ENCODE peak calls at places on chromosomes 12 and 14, in nine cellular contexts. S is fibroblast of pulmonary artery, Q is heart left ventricle, K is AG09309, L is cardiac fibroblast, A is A549, Y is astrocyte of the cerebellum, W is ovary, X is mucosa of descending colon. O is an unnamed sample.

GRCh38 chr14:51521764-51522163 is 129.9 kb upstream of the FRMD6 start:
- DNase-seq in S (peak; percentile 42), Q (no peak), K (peak; percentile 65), L (peak; percentile 45), A (no peak), Y (peak; percentile 32), W (no peak), X (no peak), O (peak; percentile 58)

GRCh38 chr14:62957562-62957961 is 87.7 kb downstream of the KCNH5 start:
- DNase-seq in S (peak; percentile 65), Q (no peak), K (peak; percentile 7), L (peak; percentile 56), A (no peak), Y (peak; percentile 98), W (no peak), X (no peak), O (peak; percentile 92)

GRCh38 chr12:90174198-90174510 is 465.5 kb upstream of the ATP2B1 start:
- DNase-seq in S (no peak), Q (no peak), K (no peak), L (no peak), A (no peak), Y (peak; percentile 45), W (no peak), X (no peak), O (no peak)

GRCh38 chr12:62785941-62786559 is 148.9 kb downstream of the PPM1H start:
- DNase-seq in S (peak; percentile 95), Q (peak; percentile 53), K (peak; percentile 89), L (peak; percentile 92), A (peak; percentile 82), Y (peak; percentile 73), W (no peak), X (no peak), O (peak; percentile 95)

GRCh38 chr12:51683763-51684357 is 92.8 kb downstream of the SCN8A start:
- DNase-seq in S (peak; percentile 74), Q (no peak), K (peak; percentile 31), L (peak; percentile 71), A (no peak), Y (peak; percentile 26), W (no peak), X (peak; percentile 24), O (peak; percentile 56)

GRCh38 chr12:65171073-65171472 is 1.7 kb downstream of the LEMD3 start:
- DNase-seq in S (peak; percentile 24), Q (no peak), K (no peak), L (no peak), A (no peak), Y (no peak), W (no peak), X (no peak), O (no peak)

GRCh38 chr14:99572173-99572999 is 31.6 kb downstream of the CCDC85C start:
- DNase-seq in S (no peak), Q (peak; percentile 65), K (no peak), L (no peak), A (no peak), Y (no peak), W (no peak), X (peak; percentile 80), O (no peak)

GRCh38 chr12:64674367-64674922 is 64.2 kb downstream of the RASSF3 start:
- DNase-seq in S (no peak), Q (no peak), K (no peak), L (no peak), A (no peak), Y (no peak), W (no peak), X (no peak), O (no peak)

GRCh38 chr12:122013792-122014590 is 7.7 kb upstream of the BCL7A start:
- DNase-seq in S (no peak), Q (no peak), K (no peak), L (no peak), A (no peak), Y (no peak), W (no peak), X (no peak), O (no peak)

GRCh38 chr14:56812364-56813103 is 2.3 kb upstream of the OTX2 start:
- DNase-seq in S (no peak), Q (no peak), K (no peak), L (no peak), A (no peak), Y (no peak), W (no peak), X (no peak), O (no peak)

GRCh38 chr12:81998761-81999378 is 239.7 kb upstream of the PPFIA2 start:
- DNase-seq in S (peak; percentile 23), Q (no peak), K (no peak), L (peak; percentile 28), A (no peak), Y (peak; percentile 77), W (no peak), X (no peak), O (no peak)

DNA sequence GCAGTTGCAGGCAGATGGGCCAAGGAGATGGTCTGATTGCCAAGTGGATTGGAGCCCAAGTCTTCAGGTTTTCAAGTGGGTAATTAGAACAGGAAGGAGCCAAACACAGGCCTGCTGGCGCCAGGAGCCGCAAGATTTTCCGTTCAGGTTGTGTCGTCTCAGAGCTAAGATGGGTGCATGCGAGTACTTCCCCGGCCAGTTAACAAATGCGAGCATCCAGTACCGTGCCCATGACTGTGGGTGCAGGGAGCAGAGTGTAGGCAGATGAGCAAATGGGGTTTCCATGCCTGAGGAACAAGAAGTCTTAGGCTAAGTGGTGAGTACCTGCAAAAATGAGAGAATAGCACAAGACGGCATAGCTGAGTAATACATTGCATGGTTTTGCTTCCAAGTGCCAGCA is 90.5 kb downstream of the CHST11 start:
- DNase-seq in S (no peak), Q (no peak), K (no peak), L (no peak), A (no peak), Y (no peak), W (no peak), X (no peak), O (no peak)
- TF ChIP-seq CTCF in S (no peak), Q (no peak), K (no peak), L (no peak), A (no peak), Y (no peak), W (no peak), X (no peak), O (no peak)

DNA sequence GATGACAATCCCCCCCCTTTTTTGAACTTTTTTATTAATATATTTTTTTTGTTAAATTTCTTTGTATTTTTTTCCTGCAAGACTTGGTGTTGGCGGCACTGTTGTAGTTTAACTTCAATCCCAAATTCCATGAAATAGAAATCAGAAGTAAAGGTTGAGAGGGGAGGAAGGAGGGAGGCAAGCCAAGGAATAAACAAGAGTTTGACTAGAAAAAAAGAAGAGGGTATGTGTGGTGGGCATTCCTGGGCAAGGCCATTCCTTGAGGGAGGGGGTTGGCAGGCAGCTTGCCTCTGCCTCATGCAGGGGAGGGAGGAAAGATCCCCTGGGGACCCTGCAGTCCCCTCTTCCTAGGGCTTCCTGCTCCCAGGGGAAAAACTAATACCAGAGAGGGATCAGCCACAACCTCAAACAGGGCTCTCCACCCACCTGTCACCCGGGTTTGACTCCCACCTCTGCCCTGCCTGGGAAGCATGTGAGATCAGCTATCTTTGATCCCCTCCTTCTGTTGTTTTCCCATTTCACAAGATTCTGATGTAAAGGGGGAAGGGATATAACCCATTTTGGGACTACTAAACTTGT is 519 bp upstream of the AP1G2 start:
- DNase-seq in S (no peak), Q (no peak), K (no peak), L (no peak), A (no peak), Y (no peak), W (no peak), X (no peak), O (no peak)
- H3K4me3 ChIP-seq in S (peak overlapping the region; percentile 74), Q (peak overlapping the region; percentile 61), K (no peak overlapping the region), L (peak overlapping the region; percentile 64), A (peak overlapping the region; percentile 62), Y (peak overlapping the region; percentile 67), W (peak overlapping the region; percentile 73), X (no peak overlapping the region), O (peak overlapping the region; percentile 65)

DNA sequence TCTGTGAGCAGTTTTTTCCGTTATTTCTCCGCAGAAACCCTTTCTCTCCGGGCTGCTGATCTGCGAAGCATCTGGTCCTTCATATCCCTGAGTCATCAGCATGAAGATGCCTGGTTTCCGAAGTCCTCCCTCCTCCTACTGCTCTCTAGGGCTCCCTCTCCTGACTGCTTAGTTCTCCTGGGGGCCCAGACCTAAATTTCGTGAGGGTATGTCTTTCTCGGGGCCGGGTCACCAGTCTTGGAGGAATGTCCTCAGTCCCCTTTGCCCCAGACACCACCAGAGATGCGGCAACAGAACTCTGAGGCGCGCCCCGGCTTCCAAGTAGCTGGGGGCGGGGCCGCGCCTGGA is 622 bp upstream of the BICDL1 start:
- DNase-seq in S (peak; percentile 31), Q (no peak), K (no peak), L (peak; percentile 21), A (peak; percentile 59), Y (no peak), W (no peak), X (no peak), O (peak; percentile 80)
- TF ChIP-seq CTCF in S (peak; percentile 11), Q (no peak), K (peak; percentile 27), L (peak; percentile 16), A (peak; percentile 44), Y (peak; percentile 35), W (no peak), X (no peak), O (peak; percentile 47)

DNA sequence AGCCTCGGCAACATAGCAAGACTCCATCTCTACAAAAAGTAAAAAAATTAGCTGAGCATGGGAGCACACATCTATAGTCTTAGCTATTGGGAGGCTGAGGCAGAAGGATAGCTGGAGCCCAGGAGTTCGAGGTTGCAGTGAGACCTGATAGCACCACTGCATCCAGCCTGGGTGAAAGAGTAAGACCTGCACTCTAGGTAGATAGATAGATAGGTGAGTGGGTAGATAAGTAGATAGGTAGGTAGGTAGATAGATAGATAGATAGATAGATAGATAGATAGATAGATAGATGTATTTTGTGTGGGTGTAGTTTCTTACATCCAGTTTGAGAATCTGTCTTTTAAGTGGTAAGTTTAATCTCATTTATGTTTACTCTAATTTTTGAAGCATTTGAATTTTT is 72.8 kb downstream of the IFT81 start:
- DNase-seq in S (no peak), Q (no peak), K (no peak), L (no peak), A (no peak), Y (no peak), W (no peak), X (no peak), O (no peak)
- H3K4me3 ChIP-seq in S (no peak overlapping the region), Q (no peak overlapping the region), K (no peak overlapping the region), L (no peak overlapping the region), A (no peak overlapping the region), Y (no peak overlapping the region), W (no peak overlapping the region), X (no peak overlapping the region), O (no peak overlapping the region)

DNA sequence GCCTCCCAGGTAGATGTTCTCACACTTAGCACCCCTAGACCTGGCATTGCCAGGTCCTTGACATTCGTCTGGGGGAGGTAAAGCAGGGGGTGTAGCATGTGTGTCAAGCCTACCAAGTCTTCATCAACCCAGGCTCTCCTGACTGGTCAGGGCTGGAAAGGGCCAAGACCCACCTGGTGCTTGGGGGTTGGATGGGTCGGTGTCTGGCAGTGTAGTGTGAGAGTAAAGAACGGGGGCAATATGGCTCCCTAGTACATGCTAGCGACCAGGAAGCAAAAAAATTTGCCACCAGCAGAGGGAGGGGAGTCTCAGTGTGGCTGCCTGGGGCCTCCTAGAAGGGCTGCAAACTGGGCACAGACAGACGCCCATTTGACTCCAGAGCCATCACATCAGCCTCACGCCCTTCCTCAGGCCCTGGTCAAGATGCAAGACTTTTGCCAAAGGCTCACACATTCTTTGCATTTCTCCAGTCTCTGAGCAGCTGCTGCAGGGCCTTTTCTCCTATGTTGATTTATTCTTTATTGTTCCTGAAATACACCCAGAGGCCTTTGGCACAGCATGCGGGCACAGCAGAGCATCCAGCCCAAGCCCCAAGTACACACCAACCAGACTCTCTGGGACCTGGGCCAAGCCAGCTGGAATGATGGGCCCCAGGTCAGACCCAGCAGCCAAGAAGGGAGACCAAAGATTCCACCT is 38.3 kb upstream of the PNMA1 start:
- DNase-seq in S (peak; percentile 73), Q (peak; percentile 91), K (peak; percentile 63), L (peak; percentile 87), A (no peak), Y (peak; percentile 79), W (peak; percentile 70), X (peak; percentile 81), O (peak; percentile 83)
- TF ChIP-seq CTCF in S (peak; percentile 36), Q (peak; percentile 32), K (peak; percentile 38), L (peak; percentile 20), A (peak; percentile 10), Y (peak; percentile 53), W (no peak), X (no peak), O (peak; percentile 25)